ENCODE peak calls at places on chromosome 18, in four cellular contexts. C is right atrium auricular region, S is IMR-90, K is MM.1S. U is an unnamed sample. For H3K4me1, the result is how much of the 10 kb centered on the place peaks cover.

GRCh38 chr18:30457156-30457555 is 585.4 kb downstream of the DSC3 start:
- DNase-seq in C (no peak), S (no peak), K (no peak), U (no peak)

GRCh38 chr18:45554070-45554767 is 61.1 kb upstream of the SLC14A2 start:
- DNase-seq in C (no peak), S (no peak), K (no peak), U (no peak)

GRCh38 chr18:35778850-35779634 is 193.4 kb upstream of the RMP24 start:
- DNase-seq in C (no peak), S (no peak), K (no peak), U (no peak)

GRCh38 chr18:47756364-47757016 is 174.0 kb downstream of the SMAD2 start:
- DNase-seq in C (peak), S (peak), K (peak), U (no peak)

GRCh38 chr18:38948436-38948835 is 1382.8 kb upstream of the CELF4 start:
- DNase-seq in C (no peak), S (no peak), K (no peak), U (no peak)

GRCh38 chr18:62348474-62348873 is 23.4 kb downstream of the TNFRSF11A start:
- DNase-seq in C (no peak), S (no peak), K (no peak), U (no peak)

GRCh38 chr18:8610442-8610801 is 1.2 kb downstream of the RAB12 start:
- DNase-seq in C (no peak), S (peak), K (peak), U (peak)

GRCh38 chr18:67367540-67367939 is 149.0 kb downstream of the DSEL start:
- DNase-seq in C (no peak), S (peak), K (no peak), U (no peak)

GRCh38 chr18:2681993-2682603 is 26.6 kb downstream of the SMCHD1 start:
- DNase-seq in C (no peak), S (no peak), K (no peak), U (no peak)

GRCh38 chr18:67104700-67105284 is 411.7 kb downstream of the DSEL start:
- DNase-seq in C (peak), S (peak), K (peak), U (peak)

GRCh38 chr18:45793295-45793965 is 32.0 kb upstream of the SIGLEC15 start:
- DNase-seq in C (no peak), S (peak), K (no peak), U (no peak)

GRCh38 chr18:22302152-22302551 is 115.6 kb downstream of the CTAGE1 start:
- DNase-seq in C (no peak), S (no peak), K (no peak), U (no peak)

GRCh38 chr18:31876707-31877106 is 66.2 kb downstream of the TRAPPC8 start:
- DNase-seq in C (no peak), S (peak), K (no peak), U (no peak)

GRCh38 chr18:7855051-7855450 is 287.9 kb downstream of the PTPRM start:
- DNase-seq in C (no peak), S (no peak), K (no peak), U (no peak)

GRCh38 chr18:2878656-2879330 is 32.0 kb downstream of the EMILIN2 start:
- DNase-seq in C (no peak), S (no peak), K (no peak), U (no peak)

GRCh38 chr18:8366656-8367055 is 242.6 kb upstream of the RAB12 start:
- DNase-seq in C (no peak), S (no peak), K (no peak), U (no peak)

GRCh38 chr18:5546660-5547059 is 2.9 kb upstream of the EPB41L3 start:
- DNase-seq in C (no peak), S (peak), K (no peak), U (no peak)

GRCh38 chr18:78728301-78729098 is 251.1 kb upstream of the SALL3 start:
- DNase-seq in C (no peak), S (no peak), K (no peak), U (no peak)

GRCh38 chr18:31489311-31489710 is 8.7 kb upstream of the DSG2 start:
- DNase-seq in C (no peak), S (no peak), K (no peak), U (no peak)

GRCh38 chr18:45626330-45627203 is 11.3 kb downstream of the SLC14A2 start:
- DNase-seq in C (no peak), S (peak), K (no peak), U (no peak)

GRCh38 chr18:53004798-53005197 is 664.8 kb downstream of the DCC start:
- DNase-seq in C (no peak), S (no peak), K (no peak), U (no peak)

GRCh38 chr18:45860971-45861370 is 35.5 kb downstream of the SIGLEC15 start:
- DNase-seq in C (no peak), S (peak), K (no peak), U (no peak)

GRCh38 chr18:77482190-77482928 is 232.7 kb downstream of the GALR1 start:
- DNase-seq in C (no peak), S (no peak), K (no peak), U (no peak)

GRCh38 chr18:70390366-70391090 is 101.7 kb downstream of the SOCS6 start:
- DNase-seq in C (no peak), S (peak), K (no peak), U (no peak)

GRCh38 chr18:41121116-41121826 is 833.8 kb upstream of the PIK3C3 start:
- DNase-seq in C (no peak), S (peak), K (no peak), U (no peak)

GRCh38 chr18:28078298-28078697 is 98.6 kb downstream of the CDH2 start:
- DNase-seq in C (no peak), S (no peak), K (no peak), U (no peak)

GRCh38 chr18:63237911-63238710 is 81.5 kb downstream of the BCL2 start:
- DNase-seq in C (no peak), S (peak), K (no peak), U (no peak)

GRCh38 chr18:8694891-8695290 is 10.5 kb upstream of the MTCL1 start:
- DNase-seq in C (peak), S (no peak), K (no peak), U (no peak)

GRCh38 chr18:68734311-68734710 is 19.4 kb upstream of the TMX3 start:
- DNase-seq in C (no peak), S (peak), K (no peak), U (no peak)

GRCh38 chr18:54532962-54533361 is 58.1 kb upstream of the DYNAP start:
- DNase-seq in C (no peak), S (no peak), K (no peak), U (no peak)

GRCh38 chr18:55233850-55234249 is 274.6 kb upstream of the CCDC68 start:
- DNase-seq in C (no peak), S (peak), K (no peak), U (no peak)

GRCh38 chr18:27665264-27665799 is 480.2 kb upstream of the CHST9 start:
- DNase-seq in C (no peak), S (no peak), K (no peak), U (no peak)

GRCh38 chr18:26383454-26384270 is 157.4 kb downstream of the TAF4B start:
- DNase-seq in C (no peak), S (peak), K (peak), U (no peak)

GRCh38 chr18:48820483-48821250 is 130.1 kb downstream of the SMAD7 start:
- DNase-seq in C (peak), S (no peak), K (no peak), U (peak)

GRCh38 chr18:22344908-22345670 is 72.6 kb downstream of the CTAGE1 start:
- DNase-seq in C (no peak), S (no peak), K (no peak), U (no peak)

GRCh38 chr18:62637807-62638687 is 77.3 kb upstream of the PHLPP1 start:
- DNase-seq in C (no peak), S (peak), K (peak), U (no peak)

GRCh38 chr18:31719363-31720006 is 35.1 kb upstream of the B4GALT6 start:
- DNase-seq in C (no peak), S (no peak), K (no peak), U (no peak)

GRCh38 chr18:35376393-35376741 is 770 bp downstream of the ZNF396 start:
- DNase-seq in C (no peak), S (no peak), K (no peak), U (no peak)

GRCh38 chr18:76685402-76685801 is 137.0 kb upstream of the ZNF236 start:
- DNase-seq in C (no peak), S (no peak), K (no peak), U (no peak)

GRCh38 chr18:12011962-12012549 is 30.7 kb downstream of the IMPA2 start:
- DNase-seq in C (no peak), S (peak), K (no peak), U (peak)

GRCh38 chr18:12009581-12010140 is 28.4 kb downstream of the IMPA2 start:
- DNase-seq in C (no peak), S (no peak), K (no peak), U (no peak)

GRCh38 chr18:12010187-12010802 is 29.0 kb downstream of the IMPA2 start:
- DNase-seq in C (no peak), S (no peak), K (peak), U (no peak)

GRCh38 chr18:12012697-12013096 is 31.4 kb downstream of the IMPA2 start:
- DNase-seq in C (no peak), S (no peak), K (no peak), U (no peak)

DNA sequence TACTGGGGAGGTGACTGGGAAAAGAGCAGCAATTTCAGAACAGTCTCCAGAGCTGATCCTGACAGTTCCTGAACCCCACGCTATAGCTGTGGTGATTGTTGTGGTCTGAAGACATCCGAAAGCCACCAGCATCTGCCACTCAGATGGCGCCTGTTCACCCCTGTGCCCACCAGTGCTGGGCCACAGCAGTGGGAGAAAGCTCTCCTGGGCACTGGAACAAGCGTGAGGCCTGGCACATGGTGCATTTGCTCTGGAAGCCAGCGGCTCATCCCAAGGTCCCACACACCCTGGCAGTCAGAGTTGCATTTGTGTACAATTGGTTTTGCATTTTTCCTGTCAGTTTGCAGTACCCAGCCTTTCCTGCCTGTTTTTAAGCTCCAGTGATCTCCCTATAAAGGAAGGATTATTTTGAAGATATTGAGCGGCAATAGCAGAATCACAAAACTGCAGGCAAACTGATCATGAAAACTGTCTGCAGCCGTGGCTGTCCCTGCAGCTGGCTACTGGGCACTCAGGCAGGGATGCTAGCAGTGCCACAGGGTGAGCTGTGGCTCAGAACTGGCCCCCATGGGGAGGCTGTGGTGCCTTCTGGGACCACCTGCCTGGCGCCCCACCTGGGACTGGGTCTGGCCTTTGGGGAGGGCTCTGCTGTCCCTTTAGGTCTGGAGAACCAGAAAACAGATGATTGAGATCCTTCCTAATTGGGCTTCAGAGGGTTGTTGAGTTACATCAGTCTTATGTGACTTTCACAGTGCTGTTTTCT is 30.1 kb downstream of the IMPA2 start:
- DNase-seq in C (no peak), S (no peak), K (no peak), U (peak)
- H3K4me1 ChIP-seq in C (under half), S (under half), K (under half), U (under half)

GRCh38 chr18:50297621-50298442 is 10.3 kb upstream of the CXXC1 start:
- DNase-seq in C (peak), S (peak), K (peak), U (peak)
- H3K4me3 ChIP-seq in C (peak), S (peak), K (peak), U (peak)

DNA sequence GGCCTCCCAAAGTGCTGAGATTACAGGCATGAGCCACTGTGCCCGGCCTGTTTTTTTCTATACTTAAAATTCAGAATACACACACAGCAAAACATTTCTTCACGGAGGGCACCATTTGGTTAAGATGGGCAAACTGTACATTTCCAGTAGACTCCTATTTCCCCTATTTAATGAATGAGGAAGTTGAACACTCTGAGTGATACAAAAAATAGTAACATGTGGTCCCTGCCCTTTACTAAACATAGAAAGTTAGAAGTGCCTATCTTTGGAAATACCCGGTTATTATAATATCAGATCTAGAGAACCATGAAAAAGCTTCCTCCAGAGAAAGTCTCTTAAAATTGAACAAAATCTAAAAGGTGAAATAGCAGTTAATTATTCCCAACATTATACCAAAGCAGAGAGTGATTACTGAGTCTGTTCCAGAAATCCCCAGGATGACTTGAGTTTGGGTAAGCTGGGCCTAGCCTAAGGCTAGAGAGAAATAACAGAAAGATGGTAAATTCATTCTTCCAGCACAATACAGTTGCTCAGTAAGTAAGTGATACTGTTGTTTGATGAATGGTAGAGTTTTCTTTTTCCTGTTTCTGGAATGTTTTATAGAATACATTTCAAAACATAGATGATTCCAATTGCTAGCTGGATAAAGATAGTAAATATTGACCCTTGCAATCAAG is 23.3 kb upstream of the RMC1 start:
- DNase-seq in C (no peak), S (no peak), K (no peak), U (no peak)
- TF ChIP-seq CTCF in C (no peak), S (no peak), K (no peak), U (no peak)

GRCh38 chr18:21054252-21054821 is 57.3 kb downstream of the ROCK1 start:
- DNase-seq in C (no peak), S (no peak), K (no peak), U (no peak)

GRCh38 chr18:21049306-21049705 is 62.3 kb downstream of the ROCK1 start:
- DNase-seq in C (no peak), S (no peak), K (no peak), U (no peak)

GRCh38 chr18:21052385-21052784 is 59.2 kb downstream of the ROCK1 start:
- DNase-seq in C (no peak), S (no peak), K (no peak), U (no peak)

GRCh38 chr18:21053127-21053526 is 58.5 kb downstream of the ROCK1 start:
- DNase-seq in C (no peak), S (peak), K (no peak), U (no peak)

GRCh38 chr18:21051615-21052014 is 60.0 kb downstream of the ROCK1 start:
- DNase-seq in C (no peak), S (no peak), K (no peak), U (no peak)
- H3K4me1 ChIP-seq in C (under half), S (under half), K (under half), U (half or more)

GRCh38 chr18:79911009-79911870 is 40.2 kb downstream of the SLC66A2 start:
- DNase-seq in C (no peak), S (no peak), K (no peak), U (no peak)

GRCh38 chr18:79912409-79912991 is 39.0 kb downstream of the SLC66A2 start:
- DNase-seq in C (no peak), S (no peak), K (no peak), U (peak)

GRCh38 chr18:79910563-79910962 is 40.9 kb downstream of the SLC66A2 start:
- DNase-seq in C (no peak), S (no peak), K (no peak), U (no peak)

GRCh38 chr18:79912994-79913831 is 38.2 kb downstream of the SLC66A2 start:
- DNase-seq in C (peak), S (no peak), K (no peak), U (peak)

DNA sequence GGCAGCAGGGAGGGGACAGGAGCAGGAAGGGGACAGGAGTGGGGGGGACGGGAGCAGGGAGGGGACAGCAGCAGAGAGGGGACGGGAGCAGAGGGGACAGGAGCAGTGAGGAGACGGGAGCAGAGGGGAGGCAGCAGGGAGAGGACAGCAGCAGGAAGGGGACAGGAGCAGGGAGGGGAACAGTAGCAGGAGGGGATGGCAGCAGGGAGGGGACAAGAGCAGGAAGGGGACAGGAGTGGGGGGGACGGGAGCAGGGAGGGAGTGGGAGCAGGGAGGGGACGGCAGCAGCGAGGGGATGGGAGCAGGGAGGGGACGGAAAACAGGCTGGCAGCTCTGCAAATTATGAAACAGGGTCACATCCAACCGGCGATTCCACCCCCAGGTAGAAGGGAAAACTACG is 39.6 kb downstream of the SLC66A2 start:
- DNase-seq in C (no peak), S (no peak), K (no peak), U (peak)
- H3K4me3 ChIP-seq in C (no peak), S (no peak), K (no peak), U (no peak)

DNA sequence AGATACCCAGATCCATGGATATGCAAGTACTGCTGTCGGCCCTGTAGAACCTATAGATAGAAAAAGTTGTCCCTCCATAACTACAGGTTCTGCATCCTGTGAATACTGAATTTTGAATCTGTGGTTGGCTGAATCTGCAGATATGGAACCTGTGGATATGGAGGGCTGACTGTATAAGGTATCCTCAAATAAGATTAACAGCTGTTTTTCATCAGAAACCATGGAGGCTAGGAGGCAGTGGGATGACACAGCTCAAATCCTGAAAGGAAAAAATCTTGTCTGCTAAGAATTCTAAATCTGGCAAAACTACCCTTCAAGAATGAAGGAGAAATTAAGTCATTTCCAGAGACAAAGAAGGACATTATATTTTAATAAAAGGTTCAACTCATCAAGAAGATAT is 14.7 kb upstream of the ACAA2 start:
- DNase-seq in C (no peak), S (no peak), K (no peak), U (no peak)
- TF ChIP-seq CTCF in C (no peak), S (no peak), K (no peak), U (no peak)

GRCh38 chr18:58862404-58862803 is 2.3 kb upstream of the ZNF532 start:
- DNase-seq in C (no peak), S (no peak), K (no peak), U (no peak)

GRCh38 chr18:58863539-58864145 is 1.0 kb upstream of the ZNF532 start:
- DNase-seq in C (no peak), S (peak), K (peak), U (peak)

GRCh38 chr18:58861353-58861752 is 3.3 kb upstream of the ZNF532 start:
- DNase-seq in C (no peak), S (no peak), K (no peak), U (no peak)

GRCh38 chr18:58861853-58862252 is 2.8 kb upstream of the ZNF532 start:
- DNase-seq in C (no peak), S (no peak), K (no peak), U (no peak)

DNA sequence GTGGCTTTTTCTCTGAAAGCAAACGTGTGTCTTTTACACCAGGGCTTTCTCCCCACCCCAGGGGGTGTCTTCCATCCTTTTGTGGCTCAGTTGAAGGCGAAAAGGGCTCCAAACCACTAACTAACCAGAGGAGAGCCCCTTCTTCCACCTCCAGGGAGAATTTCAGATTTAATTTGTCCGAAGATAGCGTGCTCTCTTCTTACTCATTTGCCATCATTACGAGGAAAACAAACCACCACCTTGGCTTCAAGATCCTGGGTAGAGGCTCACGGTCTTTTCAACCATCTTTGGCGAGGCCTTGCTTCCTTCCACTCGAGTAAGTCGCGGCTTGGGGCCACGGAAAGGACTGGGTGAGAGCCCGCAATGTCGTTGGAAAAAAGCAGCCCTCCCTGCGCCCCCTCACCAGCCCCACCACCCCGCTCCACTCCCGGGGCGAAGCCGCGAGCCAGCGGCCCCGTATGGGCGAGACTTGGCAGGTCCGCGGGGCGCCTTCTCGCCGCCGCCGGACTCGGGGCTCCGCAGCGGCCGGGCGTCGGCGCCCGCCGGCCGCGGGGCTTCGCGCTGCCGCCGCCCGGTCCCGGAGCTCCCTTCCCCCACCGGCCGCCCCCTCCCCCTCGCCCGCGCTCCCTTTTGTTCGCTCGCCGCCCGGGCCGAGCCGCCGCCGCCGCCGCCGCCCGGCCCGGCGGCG is 1.7 kb upstream of the ZNF532 start:
- DNase-seq in C (no peak), S (peak), K (peak), U (peak)
- H3K4me1 ChIP-seq in C (under half), S (under half), K (under half), U (half or more)